ENCODE peak calls at places on chromosome 16, in four cellular contexts. E, D, H and C are unnamed samples.

GRCh38 chr16:56758930-56759329 is 29.0 kb downstream of the NUP93 start:
- DNase-seq in H (no peak), D (no peak), E (no peak), C (no peak)

GRCh38 chr16:81623365-81624102 is 155.6 kb upstream of the PLCG2 start:
- DNase-seq in E (no peak), H (no peak), D (no peak), C (peak)

GRCh38 chr16:29729116-29729521 is 16.7 kb downstream of the C16orf54 start:
- DNase-seq in E (no peak), H (peak), D (no peak), C (peak)

GRCh38 chr16:27704252-27704651 is 154.3 kb downstream of the KATNIP start:
- DNase-seq in H (no peak), E (no peak), D (no peak), C (no peak)

GRCh38 chr16:11004957-11005610 is 60.7 kb downstream of the CLEC16A start:
- DNase-seq in H (no peak), E (no peak), D (no peak), C (peak)

GRCh38 chr16:56898847-56899246 is 33.1 kb upstream of the HERPUD1 start:
- DNase-seq in E (no peak), H (no peak), D (peak), C (no peak)

GRCh38 chr16:3879258-3879886 is 1.1 kb downstream of the CREBBP start:
- DNase-seq in D (peak), H (no peak), E (no peak), C (peak)

GRCh38 chr16:52535076-52535475 is 11.9 kb downstream of the TOX3 start:
- DNase-seq in D (no peak), E (no peak), H (no peak), C (no peak)

GRCh38 chr16:1745900-1746692 is 25.2 kb downstream of the NME3 start:
- DNase-seq in E (no peak), D (no peak), H (no peak), C (peak)

GRCh38 chr16:3171855-3172593 is 16.0 kb upstream of the OR1F1 start:
- DNase-seq in E (no peak), D (peak), H (no peak), C (no peak)

GRCh38 chr16:57042157-57043111 is 49.9 kb upstream of the CPNE2 start:
- DNase-seq in E (no peak), D (peak), H (no peak), C (no peak)

GRCh38 chr16:55261301-55261700 is 62.7 kb upstream of the IRX6 start:
- DNase-seq in E (no peak), H (no peak), D (no peak), C (no peak)

GRCh38 chr16:31465788-31466370 is 6.1 kb upstream of the TGFB1I1 start:
- DNase-seq in D (no peak), H (no peak), E (no peak), C (no peak)

GRCh38 chr16:12219992-12220391 is 243.5 kb downstream of the SNX29 start:
- DNase-seq in D (no peak), E (no peak), H (no peak), C (no peak)

GRCh38 chr16:62225675-62226074 is 189.4 kb upstream of the CDH8 start:
- DNase-seq in H (no peak), E (peak), D (no peak), C (no peak)

GRCh38 chr16:58882292-58882691 is 148.2 kb upstream of the GOT2 start:
- DNase-seq in E (no peak), H (no peak), D (peak), C (no peak)

GRCh38 chr16:85514295-85514600 is 98.9 kb upstream of the GSE1 start:
- DNase-seq in D (no peak), E (no peak), H (no peak), C (no peak)

GRCh38 chr16:53740476-53740875 is 36.5 kb downstream of the FTO start:
- DNase-seq in D (no peak), E (no peak), H (no peak), C (peak)

GRCh38 chr16:23171234-23171948 is 11.2 kb upstream of the SCNN1G start:
- DNase-seq in D (no peak), H (no peak), E (no peak), C (peak)

GRCh38 chr16:11079657-11080187 is 135.4 kb downstream of the CLEC16A start:
- DNase-seq in H (peak), D (no peak), E (no peak), C (peak)

GRCh38 chr16:7315813-7316212 is 16.8 kb upstream of the RBFOX1 start:
- DNase-seq in H (no peak), D (no peak), E (no peak), C (no peak)

GRCh38 chr16:50367777-50368409 is 895 bp downstream of the BRD7 start:
- DNase-seq in H (no peak), E (no peak), D (no peak), C (no peak)
- H3K4me3 ChIP-seq in H (peak), E (peak), D (peak), C (peak)

DNA sequence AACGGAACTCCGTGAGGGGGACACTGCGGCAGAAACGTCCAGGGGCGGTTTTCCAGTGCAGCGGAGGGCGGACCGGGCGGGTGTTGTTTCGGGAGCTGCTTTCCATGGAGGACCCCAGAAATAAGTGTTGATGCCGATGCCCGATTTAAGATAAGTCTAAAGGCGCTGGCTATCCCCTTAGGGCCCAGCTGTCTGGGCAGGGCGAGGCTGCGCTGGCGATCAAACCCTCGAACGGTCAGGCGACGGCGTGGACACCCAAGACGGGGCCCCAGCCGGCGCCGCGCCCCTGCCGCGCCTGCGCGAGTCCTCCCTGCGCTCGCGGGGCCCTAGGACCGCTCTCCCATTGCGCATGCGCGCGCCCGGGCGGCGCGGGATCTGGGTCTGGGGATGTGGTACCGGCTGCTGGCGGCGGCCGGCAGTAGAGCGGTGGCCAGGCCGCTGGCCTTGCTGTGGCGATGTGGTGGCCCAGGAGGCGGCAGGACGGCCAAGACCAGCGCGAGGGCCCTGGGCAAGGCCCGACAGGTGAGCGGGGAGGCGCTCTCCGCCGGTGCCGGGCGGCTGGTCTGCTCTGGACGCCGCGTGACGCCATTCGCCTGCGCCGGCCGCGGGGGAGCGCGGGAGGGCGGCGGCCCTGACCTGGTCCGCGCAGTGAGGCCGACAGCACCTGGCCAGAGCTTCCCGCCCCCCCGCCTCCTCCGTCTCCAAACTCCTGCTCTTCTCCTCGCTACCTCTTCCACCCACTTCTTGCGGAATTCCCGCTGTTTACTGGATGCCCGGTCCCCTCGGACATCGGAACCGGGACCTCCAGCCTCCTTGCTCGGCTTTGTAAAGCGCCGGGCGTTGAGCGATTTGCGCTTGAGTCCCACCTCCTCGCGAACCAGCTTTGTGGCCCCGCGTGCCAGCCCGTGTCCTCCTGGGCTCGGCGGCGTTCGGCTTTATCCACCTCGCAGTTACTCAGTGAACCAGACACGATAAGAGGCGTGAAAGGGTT is 24.0 kb downstream of the DEF8 start:
- DNase-seq in H (peak), E (peak), D (peak), C (peak)
- TF ChIP-seq CTCF in H (no peak), E (no peak), D (no peak), C (no peak)

GRCh38 chr16:88542231-88542630 is 28.0 kb upstream of the ZC3H18 start:
- DNase-seq in H (no peak), E (no peak), D (no peak), C (no peak)
- H3K4me3 ChIP-seq in H (no peak), E (no peak), D (no peak), C (no peak)

DNA sequence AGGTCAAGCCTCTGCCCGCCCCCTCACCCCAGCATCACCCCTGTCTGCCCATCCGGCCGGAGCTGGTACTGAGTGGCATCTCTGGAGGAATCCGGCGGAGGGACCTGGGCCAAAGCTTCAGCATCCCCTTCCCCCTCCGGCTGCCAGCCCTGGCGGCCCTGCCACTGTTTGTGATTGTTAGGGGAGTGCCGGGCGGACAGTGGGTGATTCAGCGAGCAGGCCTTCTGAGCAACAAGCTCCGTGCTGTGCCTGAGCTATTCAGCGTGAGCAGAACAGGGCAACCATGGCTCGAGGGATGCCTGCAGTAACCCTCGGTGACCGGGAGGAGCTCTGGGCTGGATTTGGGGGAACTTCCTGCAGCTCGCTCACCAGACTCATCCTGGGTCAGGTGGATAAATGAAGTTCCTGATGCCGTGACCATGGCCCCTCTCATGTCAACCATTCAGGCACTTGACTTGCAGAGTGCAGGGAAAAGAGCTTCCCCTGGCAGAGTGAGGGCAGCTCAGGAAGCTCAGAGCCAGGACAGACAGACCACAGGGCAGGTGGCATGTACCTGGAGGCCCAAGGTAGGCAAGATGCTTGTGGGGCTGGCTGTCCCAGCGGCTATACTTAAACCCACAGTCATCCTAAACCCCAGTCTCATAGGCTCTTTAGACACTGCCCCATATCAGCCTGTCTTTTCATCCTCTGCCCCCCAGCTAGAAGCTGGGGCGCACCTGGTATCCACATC is 24.3 kb upstream of the MLKL start:
- DNase-seq in D (no peak), H (peak), E (no peak), C (no peak)
- TF ChIP-seq CTCF in D (no peak), H (peak), E (no peak), C (no peak)

GRCh38 chr16:68000024-68000423 is 740 bp upstream of the DPEP2 start:
- DNase-seq in E (no peak), H (no peak), D (no peak), C (no peak)
- H3K4me3 ChIP-seq in E (no peak), H (no peak), D (no peak), C (no peak)